ENCODE peak calls at places on chromosome 12, in eight cellular contexts. X is OCI-LY7; K is activated naive CD4-positive, alpha-beta T cell treated with anti-CD3 and anti-CD28 coated beads, Interleukin-2, amount 10 ng/mL, durations not matched to agents 7 days and 5 days; V is NCI-H345; Z is amniotic stem cell; W is HEK293T; B is activated CD4-positive, alpha-beta T cell treated with anti-CD3 and anti-CD28 coated beads, Interleukin-2, amount 50 U/mL, for 1 hour; I is NAMALWA. N is an unnamed sample.

GRCh38 chr12:109767991-109768900 is 54.6 kb downstream of the FAM222A start:
- DNase-seq in X (no peak), I (no peak), B (no peak), K (peak; percentile 6), W (no peak), Z (no peak), V (no peak), N (no peak)

GRCh38 chr12:29737616-29738015 is 46.1 kb downstream of the TMTC1 start:
- DNase-seq in K (no peak), B (no peak), V (no peak), I (no peak), X (no peak), Z (no peak), W (no peak), N (no peak)

GRCh38 chr12:19951664-19952063 is 416.7 kb upstream of the PDE3A start:
- DNase-seq in B (no peak), I (no peak), K (no peak), V (no peak), Z (no peak), W (no peak), X (no peak), N (no peak)

GRCh38 chr12:1738480-1738879 is 47.6 kb downstream of the ADIPOR2 start:
- DNase-seq in V (no peak), X (no peak), W (no peak), Z (no peak), B (no peak), K (no peak), I (no peak), N (no peak)

GRCh38 chr12:68336754-68337343 is 4.7 kb upstream of the MDM1 start:
- DNase-seq in I (no peak), X (no peak), V (peak; percentile 91), Z (no peak), K (no peak), B (no peak), W (no peak), N (no peak)

GRCh38 chr12:82818276-82819035 is 131.8 kb downstream of the TMTC2 start:
- DNase-seq in K (no peak), V (no peak), X (no peak), I (no peak), B (no peak), W (no peak), Z (no peak), N (no peak)

GRCh38 chr12:2054091-2055018 is 1.6 kb downstream of the CACNA1C start:
- DNase-seq in B (no peak), K (no peak), Z (no peak), I (no peak), X (no peak), W (no peak), V (peak; percentile 27), N (no peak)

GRCh38 chr12:54444202-54444601 is 25.1 kb upstream of the ITGA5 start:
- DNase-seq in W (no peak), Z (no peak), K (no peak), V (no peak), I (no peak), X (no peak), B (no peak), N (no peak)

GRCh38 chr12:93912086-93912733 is 235.0 kb downstream of the CRADD start:
- DNase-seq in Z (no peak), X (no peak), V (peak; percentile 46), K (no peak), W (no peak), I (no peak), B (no peak), N (no peak)

GRCh38 chr12:55927588-55928502 is at the start of gene PYM1:
- DNase-seq in Z (peak; percentile 31), I (peak; percentile 92), V (peak; percentile 51), K (peak; percentile 86), X (peak; percentile 91), B (peak; percentile 62), W (peak; percentile 61), N (peak; percentile 55)

GRCh38 chr12:48758186-48758585 is 30.7 kb downstream of the ADCY6 start:
- DNase-seq in W (no peak), X (no peak), V (no peak), K (no peak), I (no peak), B (no peak), Z (no peak), N (no peak)

GRCh38 chr12:11672833-11673232 is 23.4 kb downstream of the ETV6 start:
- DNase-seq in V (no peak), B (no peak), Z (no peak), X (no peak), W (no peak), K (no peak), I (no peak), N (no peak)